ENCODE peak calls at places on chromosomes 11 and 22, in five cellular contexts. A is brain microvascular endothelial cell, C is IMR-90, G is mammary epithelial cell, Z is MM.1S. K is an unnamed sample.

GRCh38 chr22:39518996-39519680 is 1.2 kb upstream of the ATF4 start:
- DNase-seq in C (peak; percentile 48), Z (peak; percentile 39), G (no peak), A (peak; percentile 52), K (no peak)

GRCh38 chr11:17992916-17993315 is 19.9 kb downstream of the SERGEF start:
- DNase-seq in G (peak; percentile 66), A (no peak), Z (no peak), C (no peak), K (no peak)

GRCh38 chr11:47396049-47396320 is 12.4 kb upstream of the SLC39A13 start:
- DNase-seq in Z (no peak), A (no peak), C (no peak), G (no peak), K (no peak)

GRCh38 chr22:31102441-31103081 is 4.8 kb downstream of the SELENOM start:
- DNase-seq in C (peak; percentile 98), G (peak; percentile 58), Z (no peak), A (peak; percentile 78), K (peak; percentile 47)

GRCh38 chr11:16252373-16252772 is 104.0 kb downstream of the SOX6 start:
- DNase-seq in A (peak; percentile 4), Z (no peak), G (no peak), C (peak; percentile 23), K (no peak)

GRCh38 chr22:30605449-30606110 is 1.4 kb upstream of the TCN2 start:
- DNase-seq in C (peak; percentile 25), Z (peak; percentile 71), G (peak; percentile 11), A (peak; percentile 26), K (peak; percentile 47)

GRCh38 chr22:45507798-45508197 is 5.1 kb downstream of the FBLN1 start:
- DNase-seq in Z (no peak), A (no peak), C (no peak), G (no peak), K (no peak)

GRCh38 chr11:128239224-128239790 is 348.1 kb downstream of the ETS1 start:
- DNase-seq in G (no peak), A (no peak), Z (no peak), C (no peak), K (no peak)

GRCh38 chr22:39729141-39729934 is 158.8 kb downstream of the CACNA1I start:
- DNase-seq in Z (no peak), C (no peak), G (no peak), A (no peak), K (no peak)

GRCh38 chr11:7004482-7004881 is 15.7 kb downstream of the ZNF214 start:
- DNase-seq in Z (no peak), C (peak; percentile 86), A (peak; percentile 60), G (peak; percentile 61), K (no peak)

GRCh38 chr11:1387961-1388762 is 1.6 kb upstream of the BRSK2 start:
- DNase-seq in C (no peak), G (no peak), A (no peak), Z (peak; percentile 14), K (peak; percentile 6)

GRCh38 chr22:20111045-20111688 is 4.7 kb upstream of the RANBP1 start:
- DNase-seq in Z (no peak), C (peak; percentile 5), A (no peak), G (no peak), K (no peak)

GRCh38 chr11:121482231-121483129 is 29.7 kb upstream of the SORL1-AS1 start:
- DNase-seq in C (no peak), Z (peak; percentile 54), G (no peak), A (no peak), K (no peak)

GRCh38 chr11:82521427-82521826 is 212.2 kb downstream of the FAM181B start:
- DNase-seq in G (no peak), Z (no peak), C (no peak), A (no peak), K (no peak)

GRCh38 chr11:96151501-96151900 is 191.5 kb downstream of the MAML2 start:
- DNase-seq in Z (no peak), C (no peak), G (no peak), A (no peak), K (no peak)

GRCh38 chr11:96075532-96075959 is 151.6 kb upstream of the MTMR2 start:
- DNase-seq in A (no peak), C (peak; percentile 23), Z (no peak), G (peak; percentile 50), K (no peak)

GRCh38 chr11:66317766-66318575 is 1.1 kb upstream of the CD248 start:
- DNase-seq in Z (no peak), C (peak; percentile 94), A (peak; percentile 75), G (peak; percentile 48), K (no peak)

GRCh38 chr22:47547239-47547661 is 784.8 kb downstream of the TBC1D22A start:
- DNase-seq in C (no peak), G (no peak), Z (no peak), A (no peak), K (no peak)

GRCh38 chr11:93784935-93785360 is 866 bp downstream of the MED17 start:
- DNase-seq in A (no peak), C (no peak), Z (no peak), G (no peak), K (no peak)

GRCh38 chr11:10388096-10388495 is 67.0 kb upstream of the AMPD3 start:
- DNase-seq in Z (no peak), A (no peak), G (no peak), C (no peak), K (no peak)

GRCh38 chr11:109750964-109751363 is 329.0 kb downstream of the C11orf87 start:
- DNase-seq in Z (no peak), G (no peak), A (no peak), C (no peak), K (no peak)

GRCh38 chr22:30861688-30862552 is 106.7 kb downstream of the MORC2 start:
- DNase-seq in G (no peak), A (no peak), C (no peak), Z (no peak), K (no peak)

GRCh38 chr22:35540600-35541253 is at the start of gene RASD2:
- DNase-seq in A (no peak), Z (peak; percentile 43), G (peak; percentile 40), C (peak; percentile 19), K (peak; percentile 43)

GRCh38 chr11:119178166-119178680 is 7.1 kb upstream of the NHERF4 start:
- DNase-seq in G (no peak), A (no peak), C (no peak), Z (no peak), K (no peak)

GRCh38 chr22:31337178-31337577 is 9.0 kb downstream of the PATZ1 start:
- DNase-seq in G (peak; percentile 72), C (peak; percentile 28), A (no peak), Z (no peak), K (no peak)

DNA sequence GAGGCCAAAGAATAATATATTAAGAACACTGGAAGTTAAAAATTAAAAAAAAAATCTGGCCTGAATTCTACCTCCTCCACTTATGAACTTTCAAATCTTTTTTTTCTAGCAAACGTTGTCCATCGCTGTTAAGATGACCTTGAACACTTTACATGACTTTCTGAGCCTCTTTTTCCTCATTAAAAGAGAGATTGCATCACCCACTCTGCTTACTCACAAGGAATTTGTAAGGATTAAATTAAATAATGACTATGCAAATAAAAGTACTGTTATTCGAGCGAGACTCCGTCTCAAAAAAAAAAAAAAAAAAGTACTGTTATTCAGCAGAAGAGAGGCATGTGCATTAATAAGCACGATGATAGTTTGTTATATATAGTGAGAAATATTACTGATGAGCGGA is 285.1 kb upstream of the CCDC90B start:
- DNase-seq in Z (no peak), G (no peak), C (peak; percentile 65), A (no peak), K (no peak)
- H3K4me3 ChIP-seq in Z (no peak overlapping the region), G (no peak overlapping the region), C (no peak overlapping the region), A (no peak overlapping the region), K (no peak overlapping the region)

GRCh38 chr11:132054822-132055221 is 684.4 kb downstream of the NTM start:
- DNase-seq in Z (no peak), G (peak; percentile 81), A (peak; percentile 84), C (peak; percentile 89), K (no peak)
- H3K27ac ChIP-seq in Z (no peak overlapping the region), G (peak overlapping the region; percentile 69), A (peak overlapping the region; percentile 63), C (no peak overlapping the region), K (no peak overlapping the region)

GRCh38 chr11:78655561-78655960 is 80.9 kb upstream of the NARS2 start:
- DNase-seq in Z (no peak), A (no peak), G (no peak), C (no peak), K (no peak)
- TF ChIP-seq CTCF in Z (no peak), A (no peak), G (no peak), C (no peak), K (no peak)

DNA sequence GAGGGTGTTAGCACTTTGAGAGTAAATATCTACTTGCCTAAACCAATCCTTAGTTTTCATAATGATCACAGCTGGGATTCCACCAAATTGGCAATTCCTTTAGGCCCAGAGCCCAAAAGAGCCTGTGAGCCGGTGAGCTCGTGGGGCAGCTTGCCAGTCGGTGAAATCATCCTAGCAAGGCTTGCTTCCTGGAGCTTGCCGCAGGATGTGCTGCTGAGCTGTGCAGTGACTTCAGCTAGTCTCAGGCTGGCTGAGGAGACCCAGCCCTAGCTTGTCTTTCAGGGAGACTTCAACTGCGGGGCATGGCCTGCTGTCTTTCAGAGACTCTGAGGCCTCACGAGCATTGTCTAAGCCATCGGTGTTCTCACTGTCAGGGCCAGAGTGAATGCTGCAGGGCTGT is 73.6 kb upstream of the SUSD2 start:
- DNase-seq in G (peak; percentile 53), A (peak; percentile 61), Z (no peak), C (peak; percentile 90), K (peak; percentile 87)
- H3K4me3 ChIP-seq in G (no peak overlapping the region), A (no peak overlapping the region), Z (no peak overlapping the region), C (no peak overlapping the region), K (no peak overlapping the region)

GRCh38 chr11:64789331-64790204 is 11.2 kb upstream of the SF1 start:
- DNase-seq in G (no peak), A (no peak), Z (no peak), C (no peak), K (no peak)
- H3K27ac ChIP-seq in G (no peak overlapping the region), A (no peak overlapping the region), Z (no peak overlapping the region), C (no peak overlapping the region), K (no peak overlapping the region)

GRCh38 chr11:69293087-69293486 is 868 bp upstream of the MYEOV start:
- DNase-seq in C (no peak), A (no peak), Z (no peak), G (no peak), K (no peak)
- TF ChIP-seq CTCF in C (no peak), A (no peak), Z (no peak), G (no peak), K (no peak)

K was measured in heart right ventricle.